ENCODE peak calls at places on chromosome 5, in six cellular contexts. R is SHP77, B is cerebellar nuclear complex, J is tibial nerve, K is NCI-H1436 treated with DMSO at 0.1 percent for 48 hours, P is amniotic stem cell. U is an unnamed sample.

GRCh38 chr5:107476783-107477182 is 194.0 kb downstream of the EFNA5 start:
- DNase-seq in B (no peak), J (no peak), R (no peak), P (no peak), K (no peak), U (no peak)

GRCh38 chr5:35458824-35459207 is 158.8 kb upstream of the SPEF2 start:
- DNase-seq in R (no peak), J (no peak), K (no peak), B (no peak), P (no peak), U (no peak)

GRCh38 chr5:159091051-159091450 is 8.7 kb downstream of the EBF1 start:
- DNase-seq in P (no peak), R (no peak), B (peak), J (no peak), K (no peak), U (no peak)

GRCh38 chr5:139740138-139740992 is 55.2 kb upstream of the PSD2 start:
- DNase-seq in J (no peak), K (no peak), B (no peak), P (no peak), R (no peak), U (no peak)

GRCh38 chr5:127492854-127493738 is 24.3 kb upstream of the PRRC1 start:
- DNase-seq in P (peak), B (no peak), J (no peak), K (peak), R (peak), U (no peak)

GRCh38 chr5:142561029-142561428 is 124.9 kb downstream of the FGF1 start:
- DNase-seq in P (no peak), K (no peak), R (no peak), B (no peak), J (no peak), U (no peak)

GRCh38 chr5:65327582-65327981 is 154.1 kb downstream of the ADAMTS6 start:
- DNase-seq in B (no peak), P (no peak), R (no peak), K (no peak), J (no peak), U (no peak)

GRCh38 chr5:74639538-74640449 is 734 bp downstream of the ENC1 start:
- DNase-seq in B (no peak), K (no peak), P (peak), R (peak), J (no peak), U (no peak)